ENCODE peak calls at places on chromosomes 1 and 21, in six cellular contexts. D is mesendoderm, T is trophoblast cell, J is H1, W is mesenchymal stem cell, Y is IMR-90. X is an unnamed sample. For H3K36me3, the result is how much of the 10 kb centered on the place peaks cover.

GRCh38 chr1:24322636-24323177 is 3.5 kb downstream of the GRHL3 start:
- DNase-seq in D (no peak), T (no peak), J (peak), W (no peak), Y (no peak), X (no peak)

GRCh38 chr1:85578321-85579295 is 2.0 kb upstream of the CCN1 start:
- DNase-seq in D (no peak), T (peak), J (peak), W (peak), Y (peak), X (no peak)

GRCh38 chr1:21293537-21294265 is 3.4 kb upstream of the ECE1 start:
- DNase-seq in D (no peak), T (no peak), J (no peak), W (no peak), Y (no peak), X (no peak)

GRCh38 chr1:67347688-67348472 is 40.2 kb downstream of the IL12RB2 start:
- DNase-seq in D (peak), T (peak), J (peak), W (peak), Y (peak), X (peak)

GRCh38 chr1:181910905-181911304 is 150.6 kb downstream of the ZNF648 start:
- DNase-seq in D (peak), T (no peak), J (no peak), W (no peak), Y (no peak), X (no peak)

GRCh38 chr1:219931033-219931432 is 2.7 kb upstream of the SLC30A10 start:
- DNase-seq in D (no peak), T (no peak), J (peak), W (no peak), Y (no peak), X (no peak)

GRCh38 chr1:1091344-1092148 is 17.4 kb upstream of the RNF223 start:
- DNase-seq in D (no peak), T (no peak), J (peak), W (no peak), Y (no peak), X (no peak)

GRCh38 chr21:20882462-20883415 is 115.5 kb upstream of the NCAM2 start:
- DNase-seq in D (peak), T (peak), J (peak), W (peak), Y (peak), X (peak)

GRCh38 chr1:81509619-81510018 is 291.1 kb upstream of the ADGRL2 start:
- DNase-seq in D (peak), T (peak), J (no peak), W (peak), Y (no peak), X (peak)

GRCh38 chr1:224106568-224107281 is 7.2 kb upstream of the FBXO28 start:
- DNase-seq in D (peak), T (no peak), J (peak), W (peak), Y (peak), X (no peak)

GRCh38 chr1:187491082-187491720 is 662.5 kb downstream of the PLA2G4A start:
- DNase-seq in D (no peak), T (peak), J (no peak), W (peak), Y (peak), X (no peak)

GRCh38 chr1:219120625-219121544 is 52.8 kb upstream of the LYPLAL1 start:
- DNase-seq in D (no peak), T (no peak), J (no peak), W (no peak), Y (peak), X (no peak)

GRCh38 chr1:76035053-76035452 is 39.5 kb upstream of the ST6GALNAC3 start:
- DNase-seq in D (no peak), T (no peak), J (no peak), W (no peak), Y (peak), X (no peak)

GRCh38 chr1:181080543-181080942 is 8.0 kb upstream of the IER5 start:
- DNase-seq in D (no peak), T (no peak), J (no peak), W (no peak), Y (no peak), X (no peak)

GRCh38 chr1:30419831-30420230 is 303.6 kb downstream of the MATN1 start:
- DNase-seq in D (no peak), T (no peak), J (peak), W (no peak), Y (no peak), X (no peak)

GRCh38 chr1:51567653-51568052 is 48.6 kb upstream of the EPS15 start:
- DNase-seq in D (no peak), T (no peak), J (no peak), W (no peak), Y (peak), X (no peak)

GRCh38 chr21:28773036-28773435 is 219.6 kb downstream of the LTN1 start:
- DNase-seq in D (no peak), T (no peak), J (no peak), W (no peak), Y (no peak), X (no peak)

GRCh38 chr1:226569879-226570547 is 21.4 kb downstream of the STUM start:
- DNase-seq in D (peak), T (no peak), J (peak), W (peak), Y (no peak), X (peak)

GRCh38 chr1:41898191-41898713 is 20.5 kb downstream of the HIVEP3 start:
- DNase-seq in D (peak), T (peak), J (no peak), W (peak), Y (peak), X (no peak)

GRCh38 chr1:155085504-155086181 is 7.0 kb downstream of the EFNA3 start:
- DNase-seq in D (peak), T (peak), J (peak), W (peak), Y (peak), X (no peak)

GRCh38 chr1:115927971-115928370 is 48.3 kb upstream of the SLC22A15 start:
- DNase-seq in D (no peak), T (no peak), J (no peak), W (no peak), Y (no peak), X (no peak)

GRCh38 chr1:35448344-35448801 is 108.8 kb downstream of the KIAA0319L start:
- DNase-seq in D (no peak), T (peak), J (no peak), W (peak), Y (peak), X (no peak)

GRCh38 chr1:184974086-184974836 is at the start of gene NIBAN1:
- DNase-seq in D (peak), T (no peak), J (peak), W (peak), Y (peak), X (peak)

GRCh38 chr1:108140177-108140576 is 60.0 kb downstream of the SLC25A24 start:
- DNase-seq in D (no peak), T (no peak), J (no peak), W (no peak), Y (no peak), X (no peak)

GRCh38 chr1:55463814-55464445 is 248.8 kb upstream of the USP24 start:
- DNase-seq in D (no peak), T (peak), J (no peak), W (no peak), Y (no peak), X (no peak)

GRCh38 chr1:51070640-51071039 is 31.4 kb upstream of the C1orf185 start:
- DNase-seq in D (no peak), T (no peak), J (no peak), W (no peak), Y (peak), X (no peak)

GRCh38 chr1:203408485-203409229 is 57.7 kb upstream of the FMOD start:
- DNase-seq in D (peak), T (peak), J (no peak), W (peak), Y (peak), X (no peak)

GRCh38 chr1:80212021-80212420 is 1205.5 kb upstream of the ADGRL4 start:
- DNase-seq in D (no peak), T (no peak), J (no peak), W (no peak), Y (peak), X (no peak)

DNA sequence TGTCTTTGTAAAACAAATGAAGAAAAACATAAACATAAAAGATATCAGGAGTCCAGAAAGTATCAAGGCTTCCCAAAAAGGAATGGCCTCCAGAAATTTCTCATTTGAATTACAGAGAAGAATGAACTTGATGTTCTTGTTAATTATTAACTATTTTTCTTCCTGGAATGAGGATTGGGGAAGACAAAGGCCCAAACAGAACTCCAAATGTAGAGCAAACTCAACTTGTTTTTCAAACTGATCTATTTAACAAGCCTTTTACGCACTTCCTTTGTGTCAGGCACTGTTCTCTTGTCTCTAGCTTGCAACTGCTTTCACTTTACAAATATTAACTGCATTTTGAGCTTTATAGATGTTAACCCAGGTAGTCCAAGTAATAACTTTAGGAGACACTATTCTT is 45.5 kb downstream of the LAMC2 start:
- DNase-seq in D (no peak), T (no peak), J (no peak), W (no peak), Y (no peak), X (no peak)
- H3K36me3 ChIP-seq in D (under half), T (under half), J (under half), W (under half), Y (under half), X (under half)

DNA sequence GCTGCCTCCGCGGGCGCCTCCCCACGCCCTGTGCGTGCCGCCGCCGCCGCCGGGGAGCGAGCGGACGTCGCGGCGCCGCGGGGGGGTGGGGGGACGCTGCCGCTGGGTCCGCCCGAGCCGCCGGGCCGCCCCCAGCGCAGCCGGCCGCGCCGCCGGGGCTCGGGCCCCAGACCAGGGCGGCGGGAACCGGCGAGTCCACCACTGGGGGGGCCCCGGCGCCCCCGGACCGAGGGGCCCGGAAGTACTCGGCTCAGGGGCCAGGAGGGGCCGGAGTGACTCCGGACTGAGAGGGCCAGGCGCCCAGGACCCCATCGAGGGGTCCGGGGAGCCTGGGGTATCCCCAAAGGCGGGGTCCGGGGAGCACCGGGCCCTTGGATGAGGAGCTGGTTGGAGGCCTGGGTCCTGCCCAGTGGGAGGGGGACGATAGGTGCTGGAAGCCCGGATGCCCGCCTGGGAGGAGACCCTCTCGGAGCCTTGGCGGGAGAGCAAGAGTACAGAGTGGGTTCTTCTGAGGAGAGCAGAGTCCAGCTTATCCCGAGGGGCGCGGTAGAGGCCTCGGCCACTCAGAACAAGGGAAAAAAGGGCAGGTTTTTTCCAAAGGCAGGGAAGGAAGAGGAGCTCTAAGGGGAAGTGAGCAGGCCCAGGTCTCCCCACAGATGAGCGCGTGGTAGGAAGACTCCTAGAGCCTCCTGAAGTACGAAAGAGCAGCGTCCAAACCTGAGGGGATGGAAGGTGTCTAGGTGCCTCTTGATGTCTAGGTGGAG is 554 bp downstream of the GMEB1 start:
- DNase-seq in D (peak), T (peak), J (peak), W (peak), Y (peak), X (peak)
- H2AK5ac ChIP-seq in D (no peak), T (peak), J (peak), W (no peak), Y (peak), X (peak)

GRCh38 chr21:33430858-33431257 is 27.6 kb downstream of the IFNGR2 start:
- DNase-seq in D (no peak), T (no peak), J (no peak), W (no peak), Y (no peak), X (no peak)

GRCh38 chr21:33434770-33435360 is 31.7 kb downstream of the IFNGR2 start:
- DNase-seq in D (no peak), T (no peak), J (no peak), W (peak), Y (peak), X (no peak)

GRCh38 chr21:33433001-33433400 is 29.8 kb downstream of the IFNGR2 start:
- DNase-seq in D (no peak), T (no peak), J (no peak), W (no peak), Y (no peak), X (no peak)

GRCh38 chr21:33432496-33432895 is 29.3 kb downstream of the IFNGR2 start:
- DNase-seq in D (no peak), T (no peak), J (no peak), W (no peak), Y (no peak), X (no peak)

DNA sequence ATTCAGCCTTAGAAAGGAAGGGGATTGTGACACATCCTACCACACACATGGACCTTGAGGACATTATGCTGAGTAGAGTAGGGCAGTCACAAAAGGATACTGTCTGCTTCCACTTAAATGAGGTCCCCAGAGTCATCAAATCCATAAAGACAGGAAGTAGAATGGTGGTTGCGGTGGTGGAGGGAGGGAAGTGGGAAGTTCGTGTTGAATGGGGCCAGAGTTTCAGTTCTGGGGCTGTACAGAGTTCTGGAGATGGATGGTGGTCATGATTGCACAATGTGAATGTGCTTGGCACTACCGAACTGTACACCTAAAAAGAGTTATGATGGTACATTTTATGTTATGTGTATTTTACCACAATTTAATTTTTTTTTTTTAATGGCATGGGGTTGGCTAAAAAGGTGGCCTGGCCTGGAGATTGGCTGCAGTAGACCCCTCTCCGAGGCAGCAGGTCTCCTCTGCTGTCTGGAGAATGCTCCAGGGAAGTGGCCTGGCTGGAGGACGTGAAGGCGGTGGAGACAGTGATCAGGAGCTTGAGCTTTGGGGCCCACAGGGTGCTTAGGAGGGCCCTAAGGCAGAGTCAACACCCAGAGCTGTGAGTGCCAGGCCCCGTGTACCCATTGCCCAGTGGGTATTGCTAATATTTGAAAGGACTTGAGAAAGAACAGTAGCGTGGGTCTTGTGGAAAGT is 30.4 kb downstream of the IFNGR2 start:
- DNase-seq in D (no peak), T (no peak), J (no peak), W (no peak), Y (no peak), X (no peak)
- H2BK5ac ChIP-seq in D (no peak), T (no peak), J (no peak), W (no peak), Y (no peak), X (no peak)

GRCh38 chr1:28280961-28281360 is 21.6 kb downstream of the SESN2 start:
- DNase-seq in D (no peak), T (no peak), J (no peak), W (no peak), Y (no peak), X (no peak)
- H3K36me3 ChIP-seq in D (under half), T (under half), J (half or more), W (half or more), Y (half or more), X (under half)

DNA sequence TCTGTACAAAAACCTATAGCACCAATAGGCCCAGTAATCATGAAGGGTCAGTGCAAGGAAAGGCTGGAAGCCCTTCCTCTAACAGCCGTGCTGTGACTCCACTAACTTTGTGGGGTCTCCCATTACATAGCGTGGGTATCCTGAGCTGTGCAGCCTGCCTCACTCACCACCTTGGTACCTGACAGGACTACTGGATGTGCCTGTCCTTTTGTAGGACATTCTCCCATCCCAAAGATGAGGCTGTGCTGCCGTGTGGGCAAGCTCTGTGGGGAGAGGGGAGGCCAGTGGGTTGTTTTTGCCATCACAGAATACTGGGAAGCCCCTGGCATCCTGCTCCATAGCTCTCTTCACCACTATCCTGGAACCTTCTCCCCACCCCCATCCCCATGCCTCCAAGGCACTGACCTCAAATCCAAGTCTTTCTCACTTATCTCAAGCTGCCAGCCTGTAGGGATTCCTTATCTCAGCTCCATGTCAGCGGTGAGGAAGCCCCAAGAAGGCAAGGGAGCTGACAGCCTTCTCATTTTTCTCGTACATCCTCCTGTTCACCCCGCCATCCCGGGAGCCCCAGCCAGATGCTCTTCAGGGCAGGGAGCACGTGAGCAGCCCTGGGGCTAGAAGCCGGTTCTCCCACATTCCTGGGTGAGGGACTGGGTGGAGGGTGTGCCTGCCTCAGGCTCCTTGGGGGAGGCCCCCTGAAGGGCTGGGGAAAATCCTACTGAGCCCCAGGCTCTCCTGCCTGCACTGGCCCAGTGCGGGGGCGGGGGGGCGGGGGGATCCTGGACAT is 2.5 kb upstream of the ELF3 start:
- DNase-seq in D (peak), T (peak), J (peak), W (peak), Y (no peak), X (no peak)
- H2AK5ac ChIP-seq in D (peak), T (peak), J (peak), W (peak), Y (no peak), X (no peak)

GRCh38 chr1:200178340-200178739 is 150.8 kb downstream of the NR5A2 start:
- DNase-seq in D (no peak), T (no peak), J (no peak), W (no peak), Y (no peak), X (no peak)

GRCh38 chr1:200181861-200182260 is 154.4 kb downstream of the NR5A2 start:
- DNase-seq in D (no peak), T (no peak), J (no peak), W (no peak), Y (no peak), X (no peak)

GRCh38 chr1:200180821-200181220 is 153.3 kb downstream of the NR5A2 start:
- DNase-seq in D (no peak), T (no peak), J (no peak), W (peak), Y (peak), X (no peak)

GRCh38 chr1:200179126-200179780 is 151.7 kb downstream of the NR5A2 start:
- DNase-seq in D (no peak), T (no peak), J (no peak), W (peak), Y (peak), X (no peak)

GRCh38 chr1:200179781-200180160 is 152.3 kb downstream of the NR5A2 start:
- DNase-seq in D (no peak), T (no peak), J (no peak), W (peak), Y (peak), X (no peak)
- H2BK5ac ChIP-seq in D (no peak), T (no peak), J (no peak), W (no peak), Y (peak), X (no peak)

DNA sequence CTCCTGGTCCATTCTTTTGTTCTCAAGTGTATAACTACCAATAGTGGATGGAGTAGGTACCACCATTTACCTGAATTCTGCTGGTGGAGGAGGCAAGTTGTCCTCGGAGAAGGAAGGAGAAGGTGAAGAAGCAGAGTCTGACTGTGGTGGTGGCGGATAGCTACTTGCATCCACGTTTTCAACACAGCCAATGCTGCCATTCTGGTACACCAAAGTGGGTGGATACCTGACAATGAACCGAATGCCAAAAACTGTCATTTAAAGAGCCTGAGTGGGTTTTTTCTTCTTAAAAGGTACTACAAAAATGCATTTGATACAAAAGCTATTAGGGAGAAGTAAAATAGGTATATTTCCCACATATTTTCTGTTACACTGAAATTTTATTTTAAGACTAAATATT is 20.1 kb downstream of the GPR3 start:
- DNase-seq in D (no peak), T (no peak), J (no peak), W (no peak), Y (no peak), X (no peak)
- H3K36me3 ChIP-seq in D (under half), T (under half), J (half or more), W (under half), Y (half or more), X (under half)

DNA sequence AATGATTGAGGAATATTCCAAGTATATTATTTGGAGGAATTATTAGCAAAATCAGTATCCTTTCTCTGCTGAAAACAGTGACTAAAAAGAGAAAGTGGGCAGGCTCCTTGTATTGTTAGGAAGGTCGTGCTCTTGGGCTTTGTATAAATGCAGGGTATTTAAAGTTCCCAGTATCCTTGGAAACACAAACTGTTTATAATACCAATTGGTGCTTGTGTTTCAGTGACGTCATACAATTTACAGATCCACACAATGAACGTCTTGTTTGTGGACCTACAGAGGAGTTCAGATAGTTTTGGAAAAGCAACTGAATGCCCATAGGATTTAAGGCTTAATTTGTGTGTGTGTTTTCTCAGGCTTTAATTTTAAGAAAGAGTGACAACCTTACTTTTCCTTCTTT is 168.2 kb downstream of the RASAL2 start:
- DNase-seq in D (peak), T (no peak), J (no peak), W (peak), Y (peak), X (peak)
- H2AK5ac ChIP-seq in D (no peak), T (no peak), J (no peak), W (no peak), Y (no peak), X (no peak)

X was measured in neuronal stem cell.